ENCODE peak calls at places on chromosome 20, in four cellular contexts. A, Z, Y and M are unnamed samples.

GRCh38 chr20:36085686-36086267 is 68.8 kb upstream of the EPB41L1 start:
- DNase-seq in Y (peak), A (no peak), Z (no peak), M (peak)

GRCh38 chr20:9081423-9081966 is 12.6 kb downstream of the PLCB4 start:
- DNase-seq in A (no peak), Z (no peak), Y (no peak), M (no peak)

GRCh38 chr20:23366384-23366783 is 4.4 kb downstream of the GZF1 start:
- DNase-seq in Z (no peak), A (no peak), Y (no peak), M (no peak)

GRCh38 chr20:37123441-37123840 is 27.6 kb upstream of the RBL1 start:
- DNase-seq in Z (no peak), Y (no peak), A (no peak), M (no peak)

GRCh38 chr20:62309947-62310756 is 7.4 kb downstream of the ADRM1 start:
- DNase-seq in Y (no peak), A (no peak), Z (no peak), M (no peak)

GRCh38 chr20:63956664-63957003 is 418 bp upstream of the UCKL1 start:
- DNase-seq in A (no peak), Y (no peak), Z (no peak), M (no peak)

GRCh38 chr20:59748555-59749292 is 144.4 kb downstream of the PHACTR3 start:
- DNase-seq in Y (no peak), A (peak), Z (no peak), M (no peak)

GRCh38 chr20:53434662-53435061 is 159.0 kb downstream of the ZNF217 start:
- DNase-seq in Y (no peak), A (peak), Z (no peak), M (no peak)

GRCh38 chr20:7744411-7744810 is 195.8 kb downstream of the HAO1 start:
- DNase-seq in Y (peak), A (no peak), Z (no peak), M (no peak)

GRCh38 chr20:58650181-58650775 is 805 bp upstream of the STX16 start:
- DNase-seq in Z (peak), A (no peak), Y (peak), M (no peak)

GRCh38 chr20:62496525-62497218 is 20.9 kb upstream of the GATA5 start:
- DNase-seq in A (no peak), Z (no peak), Y (no peak), M (peak)

GRCh38 chr20:31718952-31719643 is 3.6 kb downstream of the BCL2L1 start:
- DNase-seq in A (no peak), Y (peak), Z (no peak), M (peak)

GRCh38 chr20:57048027-57048869 is 218.2 kb downstream of the BMP7 start:
- DNase-seq in Z (no peak), A (no peak), Y (peak), M (peak)

GRCh38 chr20:59835057-59835447 is 98.4 kb downstream of the SYCP2 start:
- DNase-seq in Y (no peak), Z (no peak), A (no peak), M (no peak)

GRCh38 chr20:13384132-13384531 is 163.1 kb downstream of the ISM1 start:
- DNase-seq in A (no peak), Y (no peak), Z (no peak), M (no peak)

GRCh38 chr20:25048519-25048952 is 9.4 kb downstream of the ACSS1 start:
- DNase-seq in Z (no peak), Y (no peak), A (no peak), M (no peak)

GRCh38 chr20:9375221-9375681 is 139.1 kb upstream of the LAMP5 start:
- DNase-seq in Z (no peak), A (no peak), Y (no peak), M (no peak)

GRCh38 chr20:21702553-21703467 is 2.7 kb upstream of the PAX1 start:
- DNase-seq in Y (peak), A (peak), Z (peak), M (no peak)

GRCh38 chr20:20010639-20011500 is 6.3 kb upstream of the NAA20 start:
- DNase-seq in A (no peak), Z (no peak), Y (peak), M (no peak)

GRCh38 chr20:10792291-10792690 is 118.5 kb upstream of the JAG1 start:
- DNase-seq in Z (no peak), A (no peak), Y (no peak), M (no peak)

GRCh38 chr20:24633026-24633425 is 163.6 kb downstream of the SYNDIG1 start:
- DNase-seq in Y (no peak), Z (peak), A (no peak), M (no peak)

GRCh38 chr20:25549172-25549865 is 36.0 kb downstream of the NINL start:
- DNase-seq in Z (no peak), A (no peak), Y (no peak), M (no peak)

GRCh38 chr20:10453241-10453640 is 18.1 kb downstream of the SLX4IP start:
- DNase-seq in Z (no peak), Y (no peak), A (no peak), M (no peak)

GRCh38 chr20:16438100-16438499 is 135.1 kb downstream of the KIF16B start:
- DNase-seq in Z (no peak), A (no peak), Y (no peak), M (no peak)

GRCh38 chr20:63446174-63447024 is 26.1 kb downstream of the KCNQ2 start:
- DNase-seq in Z (no peak), Y (peak), A (no peak), M (no peak)

GRCh38 chr20:38168791-38169589 is 3.9 kb upstream of the TGM2 start:
- DNase-seq in A (peak), Z (no peak), Y (no peak), M (no peak)

GRCh38 chr20:32037929-32038328 is 14.1 kb upstream of the HCK start:
- DNase-seq in Y (no peak), Z (no peak), A (no peak), M (no peak)

GRCh38 chr20:63264519-63264918 is 8.1 kb upstream of the ARFGAP1 start:
- DNase-seq in A (no peak), Z (no peak), Y (no peak), M (no peak)

GRCh38 chr20:43457640-43458421 is at the start of gene SRSF6:
- DNase-seq in Y (peak), A (peak), Z (peak), M (peak)

GRCh38 chr20:49712918-49713778 is 530 bp downstream of the B4GALT5 start:
- DNase-seq in A (peak), Y (peak), Z (peak), M (peak)
- TF ChIP-seq CTCF in A (peak), Y (no peak), Z (peak), M (no peak)

GRCh38 chr20:50931306-50932015 is at the start of gene ADNP:
- DNase-seq in Y (peak), Z (peak), A (peak), M (peak)

GRCh38 chr20:50929299-50930138 is 1.7 kb downstream of the ADNP start:
- DNase-seq in Y (peak), Z (peak), A (peak), M (peak)

GRCh38 chr20:50931048-50931305 is 260 bp downstream of the ADNP start:
- DNase-seq in A (no peak), Z (no peak), Y (no peak), M (no peak)

GRCh38 chr20:50930139-50931047 is 844 bp downstream of the ADNP start:
- DNase-seq in A (peak), Z (no peak), Y (peak), M (peak)

GRCh38 chr20:50928469-50928868 is 2.8 kb downstream of the ADNP start:
- DNase-seq in A (no peak), Z (no peak), Y (no peak), M (no peak)
- TF ChIP-seq CTCF in A (no peak), Z (no peak), Y (no peak), M (no peak)

GRCh38 chr20:61253264-61253639 is 1.2 kb downstream of the CDH4 start:
- DNase-seq in Z (no peak), A (no peak), Y (peak), M (no peak)
- TF ChIP-seq CTCF in Z (no peak), A (no peak), Y (peak), M (no peak)

DNA sequence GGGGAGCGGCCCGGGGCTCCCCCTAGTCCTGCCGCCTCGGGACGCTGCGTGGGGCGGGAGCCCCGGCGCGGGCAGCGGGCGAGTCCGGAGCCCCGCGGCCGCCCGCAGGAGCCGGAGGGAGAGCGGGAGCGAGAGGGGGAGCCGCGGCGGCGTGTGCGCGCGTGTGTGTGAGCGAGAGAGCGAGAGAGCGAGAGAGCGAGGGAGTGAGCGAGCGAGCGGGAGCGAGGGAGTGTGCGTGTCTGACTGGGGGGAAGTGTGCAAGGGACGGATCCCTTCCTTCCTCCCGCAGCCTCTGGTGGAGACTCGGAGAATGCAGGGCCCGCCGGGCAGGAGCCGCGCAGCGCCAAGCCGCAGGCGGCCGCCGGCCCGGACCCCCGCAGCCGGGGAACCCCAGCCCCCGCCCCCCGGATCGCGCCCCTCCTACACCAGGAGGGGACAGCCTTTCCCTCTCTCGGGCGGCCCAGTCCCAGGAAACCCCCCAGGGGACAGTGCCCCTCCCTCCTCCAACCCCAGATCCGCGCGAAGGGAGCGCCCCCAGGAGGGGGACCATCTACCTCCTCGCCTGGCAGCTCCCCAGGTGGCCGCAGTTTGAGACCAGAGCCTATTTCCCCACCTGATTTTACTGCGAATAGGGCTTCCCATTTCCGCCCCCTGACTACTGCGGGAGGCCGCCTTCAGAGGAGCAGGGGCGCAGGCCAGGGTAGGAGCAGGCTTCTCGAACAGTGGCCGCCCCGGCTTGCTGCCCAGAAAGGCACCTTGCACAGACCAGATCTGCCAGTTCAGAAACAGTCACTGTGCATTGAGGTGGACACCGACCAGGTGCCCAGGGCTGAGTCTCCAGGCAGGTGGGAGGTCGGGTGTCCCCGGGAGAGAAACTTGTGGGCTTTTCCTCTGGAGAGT is at the start of gene CDH22:
- DNase-seq in Z (no peak), Y (peak), A (peak), M (peak)
- TF ChIP-seq CTCF in Z (peak), Y (peak), A (peak), M (peak)

GRCh38 chr20:33407251-33407650 is 5.9 kb upstream of the CDK5RAP1 start:
- DNase-seq in Y (no peak), Z (no peak), A (no peak), M (no peak)
- TF ChIP-seq CTCF in Y (no peak), Z (no peak), A (no peak), M (no peak)